ENCODE peak calls at places on chromosomes 2 and 18, in five cellular contexts. A is lower lobe of right lung, R is A549, P is GM20000, Q is type B pancreatic cell. T is an unnamed sample.

GRCh38 chr2:128520340-128520739 is 201.7 kb upstream of the HS6ST1 start:
- DNase-seq in A (no peak), R (no peak), P (no peak), Q (no peak), T (no peak)

GRCh38 chr2:84781942-84782716 is 98.8 kb downstream of the TRABD2A start:
- DNase-seq in A (peak), R (no peak), P (peak), Q (no peak), T (peak)

GRCh38 chr2:151827564-151828142 is 568 bp downstream of the ARL5A start:
- DNase-seq in A (no peak), R (peak), P (peak), Q (peak), T (peak)

GRCh38 chr2:237556773-237557632 is 9.4 kb upstream of the PRLH start:
- DNase-seq in A (no peak), R (no peak), P (peak), Q (no peak), T (no peak)

GRCh38 chr18:40356153-40356552 is 1598.9 kb upstream of the PIK3C3 start:
- DNase-seq in A (no peak), R (no peak), P (no peak), Q (no peak), T (no peak)

GRCh38 chr2:36169843-36170242 is 185.7 kb upstream of the CRIM1 start:
- DNase-seq in A (no peak), R (no peak), P (no peak), Q (no peak), T (no peak)

GRCh38 chr2:53989210-53989862 is 18.5 kb upstream of the PSME4 start:
- DNase-seq in A (no peak), R (no peak), P (no peak), Q (no peak), T (no peak)

GRCh38 chr18:30903566-30903965 is 139.0 kb downstream of the DSC3 start:
- DNase-seq in A (no peak), R (no peak), P (no peak), Q (no peak), T (no peak)

GRCh38 chr2:128589681-128590080 is 271.0 kb upstream of the HS6ST1 start:
- DNase-seq in A (no peak), R (no peak), P (no peak), Q (no peak), T (no peak)

GRCh38 chr2:240834377-240834975 is 14.5 kb upstream of the KIF1A start:
- DNase-seq in A (no peak), R (no peak), P (no peak), Q (no peak), T (no peak)

GRCh38 chr2:178882666-178883440 is 75.6 kb upstream of the TTN start:
- DNase-seq in A (no peak), R (no peak), P (no peak), Q (no peak), T (peak)

GRCh38 chr18:2910261-2910660 is 63.5 kb downstream of the EMILIN2 start:
- DNase-seq in A (no peak), R (no peak), P (no peak), Q (no peak), T (no peak)

GRCh38 chr2:140621963-140622362 is 1508.9 kb downstream of the LRP1B start:
- DNase-seq in A (no peak), R (no peak), P (no peak), Q (no peak), T (no peak)

GRCh38 chr2:61419570-61419969 is 51.3 kb downstream of the USP34 start:
- DNase-seq in A (no peak), R (no peak), P (no peak), Q (no peak), T (no peak)

GRCh38 chr18:28147674-28148171 is 29.2 kb downstream of the CDH2 start:
- DNase-seq in A (no peak), R (no peak), P (no peak), Q (no peak), T (peak)

GRCh38 chr2:172887280-172887679 is 151.6 kb downstream of the RAPGEF4 start:
- DNase-seq in A (no peak), R (no peak), P (no peak), Q (no peak), T (no peak)

GRCh38 chr18:7545734-7546133 is 21.4 kb upstream of the PTPRM start:
- DNase-seq in A (no peak), R (no peak), P (no peak), Q (no peak), T (peak)

GRCh38 chr18:55334875-55335274 is 253.1 kb downstream of the TCF4 start:
- DNase-seq in A (no peak), R (no peak), P (no peak), Q (no peak), T (no peak)

GRCh38 chr2:95300391-95300938 is 3.3 kb downstream of the KCNIP3 start:
- DNase-seq in A (no peak), R (no peak), P (no peak), Q (no peak), T (no peak)

GRCh38 chr2:211132586-211132985 is 576.2 kb downstream of the CPS1 start:
- DNase-seq in A (no peak), R (no peak), P (no peak), Q (no peak), T (peak)

GRCh38 chr2:25336446-25336845 is 5.3 kb downstream of the DNMT3A start:
- DNase-seq in A (no peak), R (no peak), P (no peak), Q (no peak), T (no peak)

GRCh38 chr18:6219116-6219717 is 195.5 kb downstream of the L3MBTL4 start:
- DNase-seq in A (no peak), R (peak), P (peak), Q (no peak), T (peak)

GRCh38 chr2:168457177-168457905 is 1.3 kb downstream of the CERS6 start:
- DNase-seq in A (no peak), R (no peak), P (peak), Q (no peak), T (peak)

GRCh38 chr2:223075301-223076270 is 23.6 kb downstream of the KCNE4 start:
- DNase-seq in A (no peak), R (no peak), P (peak), Q (no peak), T (no peak)

GRCh38 chr2:236133410-236134012 is 34.7 kb downstream of the GBX2 start:
- DNase-seq in A (no peak), R (no peak), P (no peak), Q (no peak), T (no peak)

GRCh38 chr2:118310016-118310877 is 222.0 kb downstream of the INSIG2 start:
- DNase-seq in A (peak), R (no peak), P (peak), Q (no peak), T (peak)

GRCh38 chr18:13235981-13236380 is 17.4 kb downstream of the LDLRAD4 start:
- DNase-seq in A (peak), R (no peak), P (no peak), Q (no peak), T (no peak)

GRCh38 chr2:181857471-181857870 is 34.1 kb upstream of the ITPRID2 start:
- DNase-seq in A (no peak), R (no peak), P (no peak), Q (no peak), T (no peak)

GRCh38 chr18:35982404-35983114 is 10.1 kb downstream of the RMP24 start:
- DNase-seq in A (no peak), R (no peak), P (no peak), Q (no peak), T (peak)

GRCh38 chr2:73290049-73290839 is 3.1 kb downstream of the EGR4 start:
- DNase-seq in A (no peak), R (peak), P (peak), Q (peak), T (peak)

GRCh38 chr2:127932199-127932877 is 46.6 kb upstream of the AMMECR1L start:
- DNase-seq in A (no peak), R (no peak), P (no peak), Q (no peak), T (peak)

GRCh38 chr18:47613929-47614328 is 316.5 kb downstream of the SMAD2 start:
- DNase-seq in A (no peak), R (no peak), P (no peak), Q (no peak), T (no peak)

GRCh38 chr2:57881998-57882884 is 164.4 kb upstream of the VRK2 start:
- DNase-seq in A (no peak), R (peak), P (no peak), Q (no peak), T (peak)

GRCh38 chr2:203175371-203175770 is 63.4 kb upstream of the CYP20A1 start:
- DNase-seq in A (no peak), R (no peak), P (no peak), Q (no peak), T (no peak)

GRCh38 chr2:106580241-106580640 is 93.1 kb downstream of the CD8B2 start:
- DNase-seq in A (no peak), R (no peak), P (no peak), Q (no peak), T (no peak)

GRCh38 chr2:106581276-106581675 is 94.1 kb downstream of the CD8B2 start:
- DNase-seq in A (no peak), R (no peak), P (no peak), Q (no peak), T (no peak)

GRCh38 chr2:106582431-106583143 is 95.4 kb downstream of the CD8B2 start:
- DNase-seq in A (peak), R (peak), P (peak), Q (peak), T (peak)

GRCh38 chr2:106579750-106580197 is 92.6 kb downstream of the CD8B2 start:
- DNase-seq in A (no peak), R (no peak), P (no peak), Q (no peak), T (no peak)

GRCh38 chr2:106581755-106582430 is 94.7 kb downstream of the CD8B2 start:
- DNase-seq in A (peak), R (peak), P (peak), Q (no peak), T (peak)
- TF ChIP-seq CTCF in A (no peak), R (no peak), P (no peak), Q (no peak), T (peak)

GRCh38 chr2:157628282-157628531 is 457 bp downstream of the ACVR1C start:
- DNase-seq in A (no peak), R (no peak), P (no peak), Q (no peak), T (no peak)
- TF ChIP-seq CTCF in A (no peak), R (no peak), P (no peak), Q (no peak), T (no peak)

GRCh38 chr18:54043484-54044256 is 180.8 kb downstream of the MBD2 start:
- DNase-seq in A (no peak), R (no peak), P (no peak), Q (no peak), T (peak)
- TF ChIP-seq CTCF in A (no peak), R (no peak), P (no peak), Q (no peak), T (peak)

GRCh38 chr2:153584244-153584643 is 105.7 kb upstream of the RPRM start:
- DNase-seq in A (no peak), R (no peak), P (no peak), Q (no peak), T (no peak)
- TF ChIP-seq CTCF in A (no peak), R (no peak), P (no peak), Q (no peak), T (no peak)

GRCh38 chr2:15706986-15707632 is 115.4 kb downstream of the DDX1 start:
- DNase-seq in A (no peak), R (no peak), P (no peak), Q (no peak), T (no peak)
- TF ChIP-seq CTCF in A (no peak), R (no peak), P (no peak), Q (no peak), T (no peak)

GRCh38 chr2:48601349-48601748 is 16.3 kb upstream of the GTF2A1L start:
- DNase-seq in A (no peak), R (no peak), P (no peak), Q (no peak), T (no peak)
- TF ChIP-seq CTCF in A (peak), R (peak), P (peak), Q (peak), T (peak)

GRCh38 chr2:98801930-98802329 is 71.0 kb upstream of the MGAT4A start:
- DNase-seq in A (no peak), R (no peak), P (no peak), Q (peak), T (no peak)

GRCh38 chr2:98801286-98801685 is 70.4 kb upstream of the MGAT4A start:
- DNase-seq in A (no peak), R (no peak), P (no peak), Q (no peak), T (no peak)

GRCh38 chr2:98803747-98804650 is 73.1 kb upstream of the MGAT4A start:
- DNase-seq in A (no peak), R (no peak), P (no peak), Q (peak), T (no peak)

GRCh38 chr2:98800330-98801064 is 69.6 kb upstream of the MGAT4A start:
- DNase-seq in A (no peak), R (no peak), P (no peak), Q (peak), T (no peak)

DNA sequence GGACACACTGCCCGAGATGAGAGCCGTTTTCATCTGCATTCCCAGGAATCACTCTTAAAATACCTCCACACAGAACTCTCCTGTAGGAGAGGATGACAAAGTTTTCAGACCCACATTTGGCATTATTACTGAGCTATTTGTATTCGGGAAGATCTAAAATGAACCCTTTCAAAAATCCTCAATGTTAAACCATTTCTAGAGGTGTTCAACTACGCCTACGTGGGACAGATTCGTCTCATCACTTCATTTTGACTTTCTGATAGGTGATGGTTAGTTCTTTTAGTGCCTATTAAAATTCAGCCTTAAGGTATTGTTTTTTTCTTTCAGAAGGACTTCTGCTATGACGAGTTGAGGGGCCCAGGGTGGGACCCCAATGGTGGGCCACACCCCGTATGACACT is 71.4 kb upstream of the MGAT4A start:
- DNase-seq in A (no peak), R (no peak), P (no peak), Q (no peak), T (no peak)
- TF ChIP-seq CTCF in A (no peak), R (no peak), P (no peak), Q (no peak), T (no peak)

DNA sequence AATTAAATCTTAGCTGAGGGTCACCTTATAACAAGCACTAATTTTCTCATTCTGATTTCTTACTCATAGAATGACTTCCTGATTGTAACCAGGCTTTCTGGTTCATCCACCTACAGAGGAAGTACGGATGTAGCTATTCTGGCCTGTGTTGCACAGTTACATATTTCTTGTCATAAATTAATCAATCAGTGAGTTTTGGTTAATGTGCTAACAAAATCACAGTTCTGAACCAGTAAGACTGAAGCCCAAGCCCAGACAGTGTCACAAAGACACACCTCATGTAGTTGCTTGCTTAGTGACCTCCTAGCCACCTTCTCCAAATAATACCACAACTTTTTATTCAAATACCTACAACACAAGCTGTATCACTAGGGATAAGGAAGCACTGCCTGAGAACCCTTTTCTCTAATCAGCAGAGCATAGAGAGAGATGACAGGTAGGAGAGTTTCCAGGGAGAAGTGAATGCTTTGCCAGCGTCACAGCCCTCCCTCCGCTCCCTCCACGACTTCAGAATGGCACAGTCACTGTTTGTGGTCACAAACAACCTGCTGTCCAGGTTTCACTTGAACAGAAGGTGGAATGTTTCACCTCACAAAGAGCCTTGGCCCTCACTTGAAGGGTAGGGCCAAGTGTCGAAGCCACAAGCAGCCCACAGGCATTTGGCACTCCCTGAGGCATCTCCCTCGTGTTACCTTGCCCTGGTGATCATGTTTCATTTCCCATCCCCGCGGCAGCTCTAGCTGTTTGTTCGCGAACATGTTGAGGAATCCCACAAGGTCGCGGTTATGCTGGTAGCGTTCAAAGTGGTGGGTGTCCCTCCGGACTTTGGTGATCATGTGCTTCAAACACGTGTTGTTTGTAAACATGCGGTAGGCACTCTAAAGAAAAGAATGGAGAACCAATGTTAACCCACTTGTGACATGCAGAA is 120.8 kb upstream of the STK17B start:
- DNase-seq in A (peak), R (no peak), P (no peak), Q (no peak), T (no peak)
- TF ChIP-seq CTCF in A (no peak), R (no peak), P (no peak), Q (no peak), T (no peak)